ENCODE peak calls at places on chromosome 13, in five cellular contexts. J, S, W, B and P are unnamed samples.

GRCh38 chr13:33188093-33188882 is 97.3 kb downstream of the STARD13 start:
- DNase-seq in J (peak; percentile 53), S (no peak), W (no peak), B (no peak), P (no peak)

GRCh38 chr13:66210677-66211076 is 1019.5 kb downstream of the PCDH9 start:
- DNase-seq in J (peak; percentile 95), S (no peak), W (no peak), B (no peak), P (no peak)

GRCh38 chr13:45341799-45342584 is 1.0 kb upstream of the TPT1 start:
- DNase-seq in J (peak; percentile 61), S (peak; percentile 70), W (no peak), B (no peak), P (peak; percentile 24)

GRCh38 chr13:39970177-39970846 is 314.9 kb downstream of the COG6 start:
- DNase-seq in J (no peak), S (no peak), W (no peak), B (no peak), P (no peak)

GRCh38 chr13:65679240-65679639 is 1550.9 kb downstream of the PCDH9 start:
- DNase-seq in J (peak; percentile 60), S (no peak), W (no peak), B (no peak), P (no peak)

GRCh38 chr13:84959818-84960217 is 839.4 kb downstream of the SLITRK6 start:
- DNase-seq in J (no peak), S (no peak), W (no peak), B (no peak), P (no peak)

GRCh38 chr13:66943530-66943929 is 286.6 kb downstream of the PCDH9 start:
- DNase-seq in J (no peak), S (no peak), W (no peak), B (no peak), P (no peak)

GRCh38 chr13:39765801-39766463 is 110.5 kb downstream of the COG6 start:
- DNase-seq in J (peak; percentile 52), S (peak; percentile 47), W (no peak), B (peak; percentile 39), P (peak; percentile 21)

GRCh38 chr13:50410921-50411712 is 395.9 kb downstream of the KCNRG start:
- DNase-seq in J (peak; percentile 91), S (no peak), W (no peak), B (no peak), P (no peak)

GRCh38 chr13:40480012-40480914 is 186.2 kb downstream of the FOXO1 start:
- DNase-seq in J (no peak), S (no peak), W (no peak), B (no peak), P (no peak)

GRCh38 chr13:68888832-68889231 is 1218.8 kb upstream of the ATXN8OS start:
- DNase-seq in J (no peak), S (no peak), W (no peak), B (no peak), P (peak; percentile 19)

GRCh38 chr13:26716984-26717383 is 43.6 kb downstream of the GPR12 start:
- DNase-seq in J (no peak), S (no peak), W (no peak), B (no peak), P (no peak)

GRCh38 chr13:59494560-59494970 is 669.2 kb downstream of the DIAPH3 start:
- DNase-seq in J (peak; percentile 80), S (no peak), W (no peak), B (no peak), P (no peak)

GRCh38 chr13:38398810-38399493 is 49.3 kb downstream of the UFM1 start:
- DNase-seq in J (peak; percentile 71), S (no peak), W (no peak), B (no peak), P (no peak)

GRCh38 chr13:98482476-98483444 is 94.1 kb downstream of the STK24 start:
- DNase-seq in J (peak; percentile 77), S (peak; percentile 72), W (no peak), B (peak; percentile 22), P (no peak)

GRCh38 chr13:24281188-24282008 is 28.0 kb upstream of the C1QTNF9 start:
- DNase-seq in J (no peak), S (no peak), W (no peak), B (no peak), P (no peak)

GRCh38 chr13:36377822-36378480 is 31.8 kb upstream of the SPART start:
- DNase-seq in J (peak; percentile 45), S (no peak), W (no peak), B (no peak), P (no peak)

GRCh38 chr13:91868351-91868750 is 469.9 kb downstream of the GPC5 start:
- DNase-seq in J (no peak), S (no peak), W (no peak), B (no peak), P (no peak)

GRCh38 chr13:51113969-51114368 is 2.9 kb upstream of the C13orf42 start:
- DNase-seq in J (no peak), S (no peak), W (no peak), B (no peak), P (no peak)

GRCh38 chr13:21672811-21673591 is 2.1 kb downstream of the FGF9 start:
- DNase-seq in J (peak; percentile 21), S (no peak), W (no peak), B (peak; percentile 7), P (peak; percentile 71)

GRCh38 chr13:109840201-109840892 is 54.0 kb upstream of the IRS2 start:
- DNase-seq in J (peak; percentile 86), S (no peak), W (no peak), B (peak; percentile 43), P (no peak)

GRCh38 chr13:27259831-27260230 is 8.5 kb downstream of the RPL21 start:
- DNase-seq in J (no peak), S (no peak), W (no peak), B (no peak), P (no peak)

GRCh38 chr13:58884353-58884752 is 1252.8 kb downstream of the PCDH17 start:
- DNase-seq in J (no peak), S (no peak), W (no peak), B (no peak), P (no peak)

GRCh38 chr13:97275265-97275664 is 53.1 kb downstream of the MBNL2 start:
- DNase-seq in J (peak; percentile 92), S (no peak), W (no peak), B (no peak), P (no peak)

GRCh38 chr13:79792716-79793115 is 311.8 kb downstream of the NDFIP2 start:
- DNase-seq in J (no peak), S (no peak), W (no peak), B (no peak), P (no peak)

GRCh38 chr13:58238972-58239773 is 607.6 kb downstream of the PCDH17 start:
- DNase-seq in J (no peak), S (no peak), W (no peak), B (no peak), P (no peak)

GRCh38 chr13:105665284-105665683 is 870.2 kb downstream of the EFNB2 start:
- DNase-seq in J (peak; percentile 29), S (no peak), W (no peak), B (no peak), P (no peak)

GRCh38 chr13:111360452-111360851 is 40.0 kb downstream of the TEX29 start:
- DNase-seq in J (no peak), S (no peak), W (no peak), B (no peak), P (no peak)

GRCh38 chr13:36344173-36344572 is 2.0 kb downstream of the SPART start:
- DNase-seq in J (peak; percentile 39), S (no peak), W (no peak), B (no peak), P (no peak)

GRCh38 chr13:21338651-21339278 is 120.3 kb downstream of the ZDHHC20 start:
- DNase-seq in J (no peak), S (no peak), W (no peak), B (no peak), P (no peak)

GRCh38 chr13:36884235-36884634 is 35.8 kb downstream of the SMAD9 start:
- DNase-seq in J (no peak), S (no peak), W (no peak), B (no peak), P (no peak)

GRCh38 chr13:97212540-97213146 is 9.5 kb upstream of the MBNL2 start:
- DNase-seq in J (peak; percentile 61), S (peak; percentile 63), W (no peak), B (no peak), P (peak; percentile 69)

GRCh38 chr13:85798999-85799646 is at the start of gene SLITRK6:
- DNase-seq in J (peak; percentile 51), S (no peak), W (no peak), B (no peak), P (peak; percentile 94)

GRCh38 chr13:113962975-113963374 is 10.9 kb downstream of the C13orf46 start:
- DNase-seq in J (no peak), S (no peak), W (no peak), B (no peak), P (no peak)

GRCh38 chr13:46314587-46314986 is 72.5 kb downstream of the RUBCNL start:
- DNase-seq in J (no peak), S (no peak), W (no peak), B (no peak), P (no peak)

GRCh38 chr13:37806666-37807065 is 62.9 kb downstream of the TRPC4 start:
- DNase-seq in J (no peak), S (no peak), W (no peak), B (no peak), P (no peak)

GRCh38 chr13:77919351-77920294 is 992 bp upstream of the EDNRB start:
- DNase-seq in J (no peak), S (peak; percentile 52), W (no peak), B (peak; percentile 4), P (no peak)

GRCh38 chr13:114027046-114027760 is 53.3 kb upstream of the C13orf46 start:
- DNase-seq in J (peak; percentile 62), S (no peak), W (no peak), B (no peak), P (no peak)

GRCh38 chr13:35057858-35058257 is 115.8 kb downstream of the NBEA start:
- DNase-seq in J (no peak), S (no peak), W (no peak), B (no peak), P (no peak)